ENCODE peak calls at places on chromosomes 13 and 19, in ten cellular contexts. S is SK-N-SH, P is upper lobe of left lung, T is esophagus muscularis mucosa, B is K562, R is H1, W is stomach, V is transverse colon, N is sigmoid colon, D is GM12878. C is an unnamed sample. For H3K36me3, the result is how much of the 10 kb centered on the place peaks cover.

GRCh38 chr13:72864142-72865035 is 82.5 kb downstream of the PIBF1 start:
- DNase-seq in S (no peak), P (no peak), T (no peak), B (no peak), R (no peak), W (no peak), V (no peak), N (no peak), D (peak), C (no peak)

GRCh38 chr13:23960566-23961156 is 63.4 kb upstream of the C1QTNF9B start:
- DNase-seq in S (no peak), P (no peak), T (no peak), B (no peak), R (no peak), W (no peak), V (no peak), N (no peak), D (no peak), C (no peak)

GRCh38 chr19:12727745-12728433 is 4.2 kb upstream of the TNPO2 start:
- DNase-seq in S (no peak), P (no peak), T (no peak), B (no peak), R (no peak), W (no peak), V (no peak), N (no peak), D (no peak), C (no peak)

GRCh38 chr13:46773556-46773955 is 23.4 kb downstream of the ESD start:
- DNase-seq in S (no peak), P (no peak), T (no peak), B (no peak), R (no peak), W (no peak), V (no peak), N (no peak), D (no peak), C (no peak)

GRCh38 chr19:51094696-51095279 is 12.1 kb upstream of the KLK14 start:
- DNase-seq in S (peak), P (peak), T (no peak), B (peak), R (no peak), W (peak), V (no peak), N (no peak), D (no peak), C (no peak)

GRCh38 chr13:112852392-112852791 is 116.6 kb upstream of the MCF2L start:
- DNase-seq in S (no peak), P (no peak), T (no peak), B (no peak), R (no peak), W (no peak), V (no peak), N (no peak), D (no peak), C (no peak)

GRCh38 chr13:21124853-21125252 is 51.5 kb downstream of the SKA3 start:
- DNase-seq in S (peak), P (no peak), T (no peak), B (no peak), R (no peak), W (no peak), V (no peak), N (no peak), D (no peak), C (no peak)

GRCh38 chr13:27966641-27967202 is 2.4 kb downstream of the CDX2 start:
- DNase-seq in S (peak), P (no peak), T (no peak), B (no peak), R (no peak), W (peak), V (no peak), N (no peak), D (no peak), C (no peak)

GRCh38 chr19:19055701-19056100 is 8.1 kb upstream of the SLC25A42 start:
- DNase-seq in S (no peak), P (no peak), T (no peak), B (no peak), R (no peak), W (no peak), V (no peak), N (no peak), D (no peak), C (no peak)

GRCh38 chr13:65710514-65710913 is 1519.6 kb downstream of the PCDH9 start:
- DNase-seq in S (no peak), P (no peak), T (no peak), B (no peak), R (no peak), W (no peak), V (no peak), N (no peak), D (no peak), C (no peak)

GRCh38 chr19:11164879-11165406 is 9.4 kb upstream of the SPC24 start:
- DNase-seq in S (no peak), P (peak), T (peak), B (no peak), R (no peak), W (peak), V (peak), N (peak), D (no peak), C (peak)

GRCh38 chr19:1626417-1627010 is 21.3 kb upstream of the UQCR11 start:
- DNase-seq in S (no peak), P (no peak), T (no peak), B (no peak), R (no peak), W (no peak), V (no peak), N (no peak), D (no peak), C (no peak)

GRCh38 chr19:14599548-14600147 is 16.8 kb downstream of the CLEC17A start:
- DNase-seq in S (no peak), P (no peak), T (no peak), B (no peak), R (no peak), W (no peak), V (no peak), N (no peak), D (no peak), C (no peak)
- H3K36me3 ChIP-seq in S (under half), P (under half), T (under half), B (under half), R (under half), W (under half), V (under half), N (under half), D (under half), C (under half)

DNA sequence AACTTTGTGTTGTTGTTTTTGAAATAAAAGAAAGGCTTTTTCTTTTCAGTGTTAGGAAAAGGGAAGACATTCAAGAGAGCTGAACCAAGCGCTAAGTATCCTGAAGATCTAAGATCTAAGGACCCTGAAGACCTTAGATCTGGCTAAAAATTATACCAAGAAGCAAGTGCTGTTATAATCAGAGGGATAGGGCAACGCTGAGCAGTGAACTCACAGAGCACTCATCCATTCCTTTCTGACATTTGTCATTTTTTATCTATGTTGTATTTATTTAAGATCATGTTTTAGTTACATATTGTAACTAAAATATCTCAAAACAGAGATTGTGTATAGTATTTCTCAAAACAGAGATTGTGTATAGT is 60.5 kb upstream of the FAM216B start:
- DNase-seq in S (no peak), P (no peak), T (no peak), B (no peak), R (no peak), W (no peak), V (no peak), N (no peak), D (no peak), C (no peak)
- TF ChIP-seq EP300 in S (no peak), P (no peak), T (no peak), B (no peak), R (no peak), W (no peak), V (no peak), N (no peak), D (no peak), C (no peak)

GRCh38 chr13:95644611-95645052 is at the start of gene DZIP1:
- DNase-seq in S (peak), P (no peak), T (no peak), B (no peak), R (peak), W (peak), V (peak), N (peak), D (no peak), C (peak)
- TF ChIP-seq POLR2AphosphoS5 in S (peak), P (no peak), T (peak), B (no peak), R (no peak), W (peak), V (no peak), N (peak), D (no peak), C (no peak)

DNA sequence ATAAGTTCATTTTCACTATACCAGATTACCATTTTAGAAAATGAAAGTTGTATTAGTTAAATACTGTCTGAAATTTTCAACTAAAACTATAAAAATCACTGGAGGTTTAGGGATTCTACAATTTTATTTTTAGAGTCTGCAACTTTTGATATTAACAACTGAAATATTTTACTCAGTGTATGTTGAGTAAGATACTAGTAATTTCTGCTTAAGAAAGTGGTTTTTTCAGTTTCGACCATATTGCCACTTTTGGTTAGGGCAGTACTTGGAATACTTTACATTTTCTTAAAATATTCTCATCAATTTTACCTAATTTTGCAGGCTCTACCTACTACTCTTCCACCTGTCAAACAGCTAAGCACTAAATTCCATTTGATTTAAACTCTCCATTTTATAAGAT is 59.6 kb downstream of the KCNRG start:
- DNase-seq in S (no peak), P (no peak), T (no peak), B (no peak), R (no peak), W (no peak), V (no peak), N (no peak), D (no peak), C (no peak)
- H3K36me3 ChIP-seq in S (under half), P (under half), T (under half), B (under half), R (under half), W (under half), V (under half), N (under half), D (under half), C (under half)

DNA sequence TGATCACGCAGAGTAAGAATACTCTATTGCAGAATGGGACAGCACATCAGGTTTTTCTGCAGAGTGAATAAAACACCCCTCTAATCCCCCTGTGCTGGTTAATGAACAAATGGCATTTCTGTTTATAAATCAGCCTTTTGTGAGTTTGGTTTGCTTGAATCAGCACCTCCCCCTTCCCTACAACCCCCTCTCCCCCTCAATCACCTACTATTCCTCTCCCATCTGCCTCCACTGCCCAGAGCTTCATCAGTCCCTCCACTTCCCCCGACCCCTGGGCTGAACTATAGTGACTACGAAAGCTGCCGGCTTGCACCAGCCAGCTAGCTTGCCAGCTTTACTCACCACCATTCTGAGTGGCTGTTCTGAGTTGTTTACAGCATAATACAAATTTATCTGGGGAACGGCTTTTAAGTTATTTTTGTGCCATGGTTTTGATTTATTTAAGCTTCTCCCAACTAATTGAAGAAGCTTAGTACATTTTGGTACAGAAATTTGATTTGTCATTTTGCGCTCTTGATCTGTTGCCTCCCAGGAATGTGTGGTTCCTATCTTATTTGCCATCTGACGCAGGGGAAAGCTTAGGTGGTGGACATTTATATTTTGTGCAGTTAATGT is 41.8 kb upstream of the WDFY2 start:
- DNase-seq in S (peak), P (no peak), T (no peak), B (peak), R (no peak), W (peak), V (no peak), N (no peak), D (no peak), C (no peak)
- TF ChIP-seq EP300 in S (no peak), P (no peak), T (no peak), B (no peak), R (no peak), W (no peak), V (no peak), N (no peak), D (no peak), C (no peak)

C was measured in suprapubic skin.